ENCODE peak calls at places on chromosomes 5 and 9, in five cellular contexts. One of them, this sample, is unnamed.
A peak's percentile ranks its signal among the peaks of the same experiment; 100 is the strongest.

GRCh38 chr5:147346006-147346561 is 111.3 kb downstream of the STK32A start:
- DNase-seq in IMR-90: no peak
- DNase-seq in SK-N-SH: peak; percentile 11
- DNase-seq in K562: no peak
- DNase-seq in GM12878: no peak
- DNase-seq in this sample: no peak

GRCh38 chr5:172941067-172941516 is 18.1 kb upstream of the RPL26L1 start:
- DNase-seq in IMR-90: no peak
- DNase-seq in SK-N-SH: no peak
- DNase-seq in K562: peak; percentile 18
- DNase-seq in GM12878: no peak
- DNase-seq in this sample: no peak

GRCh38 chr9:23821400-23822181 is 4.4 kb downstream of the ELAVL2 start:
- DNase-seq in IMR-90: no peak
- DNase-seq in SK-N-SH: peak; percentile 84
- DNase-seq in K562: no peak
- DNase-seq in GM12878: no peak
- DNase-seq in this sample: no peak

GRCh38 chr5:156675402-156675801 is 174.7 kb upstream of the PPP1R2B start:
- DNase-seq in IMR-90: peak; percentile 31
- DNase-seq in SK-N-SH: no peak
- DNase-seq in K562: no peak
- DNase-seq in GM12878: no peak
- DNase-seq in this sample: no peak

GRCh38 chr9:71609453-71609840 is 158.9 kb downstream of the CEMIP2 start:
- DNase-seq in IMR-90: no peak
- DNase-seq in SK-N-SH: no peak
- DNase-seq in K562: no peak
- DNase-seq in GM12878: no peak
- DNase-seq in this sample: no peak

GRCh38 chr9:36625006-36625600 is 52.4 kb downstream of the MELK start:
- DNase-seq in IMR-90: peak; percentile 90
- DNase-seq in SK-N-SH: no peak
- DNase-seq in K562: no peak
- DNase-seq in GM12878: no peak
- DNase-seq in this sample: peak; percentile 13

GRCh38 chr9:5869315-5870019 is 21.2 kb upstream of the MLANA start:
- DNase-seq in IMR-90: no peak
- DNase-seq in SK-N-SH: no peak
- DNase-seq in K562: peak; percentile 80
- DNase-seq in GM12878: no peak
- DNase-seq in this sample: peak; percentile 56

GRCh38 chr9:106648799-106649198 is 214.2 kb upstream of the ZNF462 start:
- DNase-seq in IMR-90: peak; percentile 13
- DNase-seq in SK-N-SH: no peak
- DNase-seq in K562: no peak
- DNase-seq in GM12878: no peak
- DNase-seq in this sample: no peak

GRCh38 chr5:137706841-137707240 is 29.0 kb downstream of the KLHL3 start:
- DNase-seq in IMR-90: peak; percentile 67
- DNase-seq in SK-N-SH: no peak
- DNase-seq in K562: no peak
- DNase-seq in GM12878: no peak
- DNase-seq in this sample: no peak

GRCh38 chr9:107397076-107398049 is 92.2 kb downstream of the KLF4 start:
- DNase-seq in IMR-90: peak; percentile 37
- DNase-seq in SK-N-SH: no peak
- DNase-seq in K562: no peak
- DNase-seq in GM12878: no peak
- DNase-seq in this sample: no peak

GRCh38 chr5:158380661-158381060 is 521.7 kb upstream of the CLINT1 start:
- DNase-seq in IMR-90: no peak
- DNase-seq in SK-N-SH: no peak
- DNase-seq in K562: no peak
- DNase-seq in GM12878: no peak
- DNase-seq in this sample: no peak

GRCh38 chr5:112149727-112150126 is 269.4 kb downstream of the EPB41L4A start:
- DNase-seq in IMR-90: no peak
- DNase-seq in SK-N-SH: no peak
- DNase-seq in K562: no peak
- DNase-seq in GM12878: no peak
- DNase-seq in this sample: no peak

GRCh38 chr9:104279535-104280215 is 185.6 kb downstream of the SMC2 start:
- DNase-seq in IMR-90: no peak
- DNase-seq in SK-N-SH: no peak
- DNase-seq in K562: no peak
- DNase-seq in GM12878: no peak
- DNase-seq in this sample: no peak

GRCh38 chr5:175846332-175846731 is 25.0 kb upstream of the CPLX2 start:
- DNase-seq in IMR-90: no peak
- DNase-seq in SK-N-SH: no peak
- DNase-seq in K562: no peak
- DNase-seq in GM12878: no peak
- DNase-seq in this sample: no peak

GRCh38 chr9:111427186-111427585 is 57.0 kb downstream of the ECPAS start:
- DNase-seq in IMR-90: peak; percentile 67
- DNase-seq in SK-N-SH: no peak
- DNase-seq in K562: peak; percentile 44
- DNase-seq in GM12878: no peak
- DNase-seq in this sample: peak; percentile 47

GRCh38 chr5:157912621-157913325 is 53.8 kb upstream of the CLINT1 start:
- DNase-seq in IMR-90: no peak
- DNase-seq in SK-N-SH: no peak
- DNase-seq in K562: no peak
- DNase-seq in GM12878: peak; percentile 43
- DNase-seq in this sample: no peak

GRCh38 chr5:135484563-135485157 is 32.5 kb upstream of the TIFAB start:
- DNase-seq in IMR-90: no peak
- DNase-seq in SK-N-SH: no peak
- DNase-seq in K562: no peak
- DNase-seq in GM12878: no peak
- DNase-seq in this sample: no peak

GRCh38 chr5:141637266-141637692 is 482 bp downstream of the RELL2 start:
- DNase-seq in IMR-90: no peak
- DNase-seq in SK-N-SH: peak; percentile 86
- DNase-seq in K562: peak; percentile 57
- DNase-seq in GM12878: no peak
- DNase-seq in this sample: no peak

GRCh38 chr5:128632264-128632663 is 94.2 kb upstream of the FBN2 start:
- DNase-seq in IMR-90: no peak
- DNase-seq in SK-N-SH: no peak
- DNase-seq in K562: no peak
- DNase-seq in GM12878: no peak
- DNase-seq in this sample: peak; percentile 20

GRCh38 chr9:114385412-114386181 is 2.2 kb downstream of the AKNA start:
- DNase-seq in IMR-90: peak; percentile 95
- DNase-seq in SK-N-SH: no peak
- DNase-seq in K562: no peak
- DNase-seq in GM12878: peak; percentile 97
- DNase-seq in this sample: no peak

GRCh38 chr5:1006656-1007071 is 1.9 kb upstream of the NKD2 start:
- DNase-seq in IMR-90: no peak
- DNase-seq in SK-N-SH: no peak
- DNase-seq in K562: no peak
- DNase-seq in GM12878: no peak
- DNase-seq in this sample: no peak

GRCh38 chr5:178545941-178546674 is 44.1 kb downstream of the COL23A1 start:
- DNase-seq in IMR-90: no peak
- DNase-seq in SK-N-SH: no peak
- DNase-seq in K562: no peak
- DNase-seq in GM12878: no peak
- DNase-seq in this sample: no peak

GRCh38 chr5:611731-612486 is at the start of gene CEP72:
- DNase-seq in IMR-90: peak; percentile 76
- DNase-seq in SK-N-SH: peak; percentile 99
- DNase-seq in K562: peak; percentile 93
- DNase-seq in GM12878: peak; percentile 40
- DNase-seq in this sample: peak; percentile 88

GRCh38 chr9:93620041-93620506 is 43.7 kb downstream of the PHF2 start:
- DNase-seq in IMR-90: no peak
- DNase-seq in SK-N-SH: no peak
- DNase-seq in K562: no peak
- DNase-seq in GM12878: no peak
- DNase-seq in this sample: no peak

GRCh38 chr5:141508808-141509611 is 20.1 kb downstream of the PCDHGC5 start:
- DNase-seq in IMR-90: peak; percentile 97
- DNase-seq in SK-N-SH: peak; percentile 90
- DNase-seq in K562: no peak
- DNase-seq in GM12878: no peak
- DNase-seq in this sample: no peak

GRCh38 chr5:117562647-117563046 is 988.0 kb upstream of the SEMA6A start:
- DNase-seq in IMR-90: no peak
- DNase-seq in SK-N-SH: no peak
- DNase-seq in K562: no peak
- DNase-seq in GM12878: no peak
- DNase-seq in this sample: no peak

GRCh38 chr5:129448654-129449053 is 11.4 kb upstream of the ADAMTS19 start:
- DNase-seq in IMR-90: no peak
- DNase-seq in SK-N-SH: no peak
- DNase-seq in K562: no peak
- DNase-seq in GM12878: no peak
- DNase-seq in this sample: no peak

GRCh38 chr5:152688561-152689274 is 283.6 kb upstream of the NMUR2 start:
- DNase-seq in IMR-90: peak; percentile 11
- DNase-seq in SK-N-SH: no peak
- DNase-seq in K562: no peak
- DNase-seq in GM12878: no peak
- DNase-seq in this sample: peak; percentile 54

GRCh38 chr9:128703616-128704355 is 1.5 kb downstream of the PKN3 start:
- DNase-seq in IMR-90: no peak
- DNase-seq in SK-N-SH: peak; percentile 27
- DNase-seq in K562: peak; percentile 36
- DNase-seq in GM12878: no peak
- DNase-seq in this sample: no peak

GRCh38 chr5:33530183-33530962 is 89.6 kb downstream of the TARS1 start:
- DNase-seq in IMR-90: no peak
- DNase-seq in SK-N-SH: no peak
- DNase-seq in K562: peak; percentile 15
- DNase-seq in GM12878: no peak
- DNase-seq in this sample: no peak

GRCh38 chr9:80085668-80086067 is 513.9 kb downstream of the TLE4 start:
- DNase-seq in IMR-90: peak; percentile 4
- DNase-seq in SK-N-SH: no peak
- DNase-seq in K562: no peak
- DNase-seq in GM12878: no peak
- DNase-seq in this sample: no peak
- H3K4me1 ChIP-seq in IMR-90: no peaks in the 10 kb centered on the region
- H3K4me1 ChIP-seq in SK-N-SH: no peaks in the 10 kb centered on the region
- H3K4me1 ChIP-seq in K562: no peaks in the 10 kb centered on the region
- H3K4me1 ChIP-seq in GM12878: no peaks in the 10 kb centered on the region
- H3K4me1 ChIP-seq in this sample: no peaks in the 10 kb centered on the region

DNA sequence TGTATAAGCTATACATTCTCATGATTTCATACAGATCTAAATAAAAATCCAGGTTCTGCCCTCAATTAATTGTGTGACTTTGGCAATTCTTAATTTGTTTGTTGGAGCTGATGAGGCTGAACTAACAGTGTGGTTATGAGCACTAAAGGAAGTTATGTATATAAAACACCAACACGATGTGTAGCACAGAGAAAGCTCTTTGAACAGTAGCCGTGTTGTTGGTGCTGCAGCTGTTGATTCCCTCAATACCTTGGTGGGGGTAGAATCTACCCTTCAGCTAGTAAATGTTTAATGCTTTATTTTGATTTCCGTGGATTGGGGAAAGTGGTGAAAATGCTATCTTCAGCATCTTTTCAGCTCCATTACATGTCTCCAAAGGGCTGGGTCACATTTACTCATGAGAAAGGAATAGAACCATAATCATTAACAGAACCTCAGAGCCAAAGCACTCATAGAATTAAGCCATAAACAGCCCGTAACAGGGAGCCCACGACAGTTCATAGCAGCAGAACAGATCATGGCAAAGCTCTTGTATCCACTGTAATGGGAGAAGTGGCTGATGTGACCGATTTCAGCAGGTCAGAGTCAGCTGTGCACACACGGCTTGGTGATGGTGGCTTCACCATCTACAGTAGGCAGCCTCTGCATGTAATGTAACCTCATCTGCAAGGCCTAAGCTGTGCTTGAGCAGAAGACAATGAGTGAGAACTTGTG is 332.7 kb downstream of the DIRAS2 start:
- DNase-seq in IMR-90: no peak
- DNase-seq in SK-N-SH: no peak
- DNase-seq in K562: no peak
- DNase-seq in GM12878: no peak
- DNase-seq in this sample: no peak
- TF ChIP-seq RCOR1 in IMR-90: no peak
- TF ChIP-seq RCOR1 in SK-N-SH: no peak
- TF ChIP-seq RCOR1 in K562: no peak
- TF ChIP-seq RCOR1 in GM12878: no peak
- TF ChIP-seq RCOR1 in this sample: no peak

GRCh38 chr5:167530548-167530947 is 760.9 kb upstream of the WWC1 start:
- DNase-seq in IMR-90: no peak
- DNase-seq in SK-N-SH: peak; percentile 1
- DNase-seq in K562: no peak
- DNase-seq in GM12878: no peak
- DNase-seq in this sample: no peak
- H3K4me1 ChIP-seq in IMR-90: no peaks in the 10 kb centered on the region
- H3K4me1 ChIP-seq in SK-N-SH: no peaks in the 10 kb centered on the region
- H3K4me1 ChIP-seq in K562: no peaks in the 10 kb centered on the region
- H3K4me1 ChIP-seq in GM12878: no peaks in the 10 kb centered on the region
- H3K4me1 ChIP-seq in this sample: no peaks in the 10 kb centered on the region

GRCh38 chr5:30659417-30659816 is 534.1 kb upstream of the CDH6 start:
- DNase-seq in IMR-90: no peak
- DNase-seq in SK-N-SH: no peak
- DNase-seq in K562: no peak
- DNase-seq in GM12878: no peak
- DNase-seq in this sample: no peak
- TF ChIP-seq RCOR1 in IMR-90: no peak
- TF ChIP-seq RCOR1 in SK-N-SH: no peak
- TF ChIP-seq RCOR1 in K562: no peak
- TF ChIP-seq RCOR1 in GM12878: no peak
- TF ChIP-seq RCOR1 in this sample: no peak

GRCh38 chr9:95506692-95507455 is 9.9 kb downstream of the PTCH1 start:
- DNase-seq in IMR-90: peak; percentile 58
- DNase-seq in SK-N-SH: peak; percentile 64
- DNase-seq in K562: peak; percentile 63
- DNase-seq in GM12878: no peak
- DNase-seq in this sample: peak; percentile 65
- H3K4me1 ChIP-seq in IMR-90: peaks cover 5% of the 10 kb centered on the region
- H3K4me1 ChIP-seq in SK-N-SH: peaks cover 3% of the 10 kb centered on the region
- H3K4me1 ChIP-seq in K562: peaks cover 19% of the 10 kb centered on the region
- H3K4me1 ChIP-seq in GM12878: peaks cover 20% of the 10 kb centered on the region
- H3K4me1 ChIP-seq in this sample: peaks cover 26% of the 10 kb centered on the region

GRCh38 chr9:19828586-19828985 is 39.7 kb upstream of the SLC24A2 start:
- DNase-seq in IMR-90: no peak
- DNase-seq in SK-N-SH: no peak
- DNase-seq in K562: no peak
- DNase-seq in GM12878: no peak
- DNase-seq in this sample: no peak
- TF ChIP-seq RCOR1 in IMR-90: no peak
- TF ChIP-seq RCOR1 in SK-N-SH: no peak
- TF ChIP-seq RCOR1 in K562: no peak
- TF ChIP-seq RCOR1 in GM12878: no peak
- TF ChIP-seq RCOR1 in this sample: no peak

GRCh38 chr9:33924978-33925797 is 108.2 kb downstream of the UBE2R2 start:
- DNase-seq in IMR-90: peak; percentile 54
- DNase-seq in SK-N-SH: peak; percentile 70
- DNase-seq in K562: peak; percentile 50
- DNase-seq in GM12878: no peak
- DNase-seq in this sample: peak; percentile 63
- H3K4me1 ChIP-seq in IMR-90: no peaks in the 10 kb centered on the region
- H3K4me1 ChIP-seq in SK-N-SH: no peaks in the 10 kb centered on the region
- H3K4me1 ChIP-seq in K562: no peaks in the 10 kb centered on the region
- H3K4me1 ChIP-seq in GM12878: no peaks in the 10 kb centered on the region
- H3K4me1 ChIP-seq in this sample: peaks cover 5% of the 10 kb centered on the region